ENCODE peak calls at places on chromosomes 3 and 15, in seven cellular contexts. F is uterus, M is Calu3, C is Panc1, R is tibial nerve, E is fibroblast of the aortic adventitia, K is progenitor cell of endocrine pancreas. S is an unnamed sample.

GRCh38 chr15:45136378-45136764 is 6.6 kb downstream of the DUOX1 start:
- DNase-seq in R (no peak), E (no peak), C (no peak), K (no peak), F (no peak), M (no peak), S (no peak)

GRCh38 chr3:192879346-192880031 is 38.2 kb downstream of the MB21D2 start:
- DNase-seq in F (peak; percentile 29), E (peak; percentile 95), K (no peak), M (peak; percentile 83), R (no peak), C (peak; percentile 92), S (peak; percentile 95)

GRCh38 chr15:28913171-28913765 is 27.5 kb downstream of the APBA2 start:
- DNase-seq in F (no peak), C (no peak), K (no peak), R (no peak), M (no peak), E (no peak), S (peak; percentile 7)

GRCh38 chr3:160399347-160400047 is at the start of gene SMC4:
- DNase-seq in F (peak; percentile 83), C (peak; percentile 83), M (peak; percentile 92), E (peak; percentile 96), K (peak; percentile 72), R (peak; percentile 63), S (peak; percentile 95)

GRCh38 chr3:186515115-186515514 is 29.1 kb downstream of the CRYGS start:
- DNase-seq in C (no peak), E (no peak), M (no peak), R (no peak), F (no peak), K (no peak), S (no peak)

GRCh38 chr15:81030368-81030739 is 29.6 kb downstream of the TLNRD1 start:
- DNase-seq in C (no peak), E (no peak), M (no peak), R (no peak), K (no peak), F (no peak), S (no peak)

GRCh38 chr15:35880896-35881295 is 334.9 kb upstream of the DPH6 start:
- DNase-seq in E (no peak), F (no peak), M (no peak), K (no peak), R (no peak), C (no peak), S (no peak)

GRCh38 chr3:152667267-152667666 is 167.7 kb upstream of the P2RY1 start:
- DNase-seq in R (no peak), E (no peak), M (no peak), C (no peak), K (no peak), F (no peak), S (no peak)

GRCh38 chr15:63408514-63408913 is 26.9 kb upstream of the CA12 start:
- DNase-seq in E (no peak), F (no peak), K (no peak), M (no peak), R (no peak), C (no peak), S (peak; percentile 45)

GRCh38 chr3:127675651-127676391 is 3.1 kb downstream of the ABTB1 start:
- DNase-seq in M (no peak), K (no peak), F (peak; percentile 17), R (peak; percentile 25), C (no peak), E (no peak), S (no peak)

GRCh38 chr15:56523521-56523920 is 58.6 kb upstream of the MNS1 start:
- DNase-seq in C (no peak), K (no peak), E (no peak), R (no peak), F (no peak), M (no peak), S (no peak)

GRCh38 chr3:114582929-114583328 is 289.1 kb downstream of the TIGIT start:
- DNase-seq in C (no peak), R (no peak), M (no peak), E (no peak), K (no peak), F (no peak), S (no peak)

GRCh38 chr3:11908981-11909698 is 62.5 kb upstream of the TAMM41 start:
- DNase-seq in F (no peak), C (no peak), K (no peak), E (no peak), M (no peak), R (no peak), S (no peak)

GRCh38 chr3:146581877-146582508 is 23.2 kb downstream of the PLSCR5 start:
- DNase-seq in C (no peak), M (peak; percentile 23), R (no peak), F (no peak), E (peak; percentile 52), K (no peak), S (peak; percentile 66)

GRCh38 chr3:63921741-63922482 is 9.7 kb upstream of the SCAANT1 start:
- DNase-seq in R (no peak), F (no peak), K (no peak), M (no peak), C (no peak), E (no peak), S (no peak)

GRCh38 chr3:151011427-151011826 is 38.9 kb upstream of the CLRN1 start:
- DNase-seq in C (no peak), M (no peak), R (no peak), K (no peak), F (no peak), E (peak; percentile 27), S (peak; percentile 32)

GRCh38 chr15:98703291-98703690 is 55.0 kb downstream of the IGF1R start:
- DNase-seq in F (no peak), R (no peak), E (no peak), K (no peak), C (no peak), M (no peak), S (no peak)

DNA sequence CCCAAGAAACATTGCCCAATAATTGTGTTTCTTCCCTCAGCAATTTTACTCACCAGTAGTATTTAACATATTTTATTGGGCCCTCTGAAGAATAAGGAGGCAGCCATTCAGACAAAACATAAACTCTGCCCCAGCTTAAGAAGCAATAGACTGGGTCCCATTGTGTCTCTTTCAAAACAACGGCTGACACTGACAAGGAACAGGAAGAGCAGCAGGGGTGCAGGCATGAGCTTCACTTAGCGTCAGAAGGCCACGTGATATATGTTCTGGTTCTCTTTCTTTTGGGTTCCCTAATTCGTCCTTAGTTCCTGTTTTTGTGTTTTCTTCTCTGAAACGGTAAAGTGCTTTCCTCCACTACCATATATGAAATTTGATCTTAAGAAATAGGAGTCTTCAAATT is 242.2 kb downstream of the FHIT start:
- DNase-seq in K (no peak), R (no peak), C (no peak), E (no peak), F (no peak), M (no peak), S (no peak)
- TF ChIP-seq CTCF in K (no peak), R (no peak), C (no peak), E (no peak), F (no peak), M (no peak), S (no peak)

DNA sequence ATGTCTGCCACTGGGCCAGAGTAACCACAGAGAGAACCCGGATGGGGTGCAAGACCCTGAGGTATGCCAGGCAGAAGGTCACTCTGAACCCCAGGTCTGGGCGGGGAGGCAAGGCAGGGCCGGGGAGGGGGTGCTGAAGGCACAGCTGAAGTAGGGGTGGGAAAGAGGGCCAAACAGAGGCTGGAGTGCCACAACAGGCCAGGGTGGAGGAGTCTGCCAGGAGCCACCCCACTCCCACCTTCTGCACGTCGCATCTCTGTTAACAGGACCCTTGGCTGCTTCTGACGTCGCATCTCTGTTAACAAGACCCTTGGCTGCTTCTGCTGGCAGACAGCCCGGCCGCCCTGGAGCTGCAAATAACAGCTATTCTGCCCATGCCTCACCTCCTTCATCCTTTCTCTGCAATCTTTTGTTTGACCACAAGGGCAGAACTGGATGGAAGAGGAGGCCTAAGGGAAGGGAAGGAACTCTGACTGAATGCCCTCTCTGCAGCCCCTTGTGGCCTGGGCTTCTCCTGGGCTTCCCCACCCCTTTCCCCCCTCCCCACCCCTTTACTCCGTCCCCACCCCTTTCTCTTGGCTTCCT is 20.6 kb upstream of the FBLN2 start:
- DNase-seq in M (no peak), K (no peak), E (peak; percentile 60), C (no peak), F (no peak), R (no peak), S (peak; percentile 46)
- TF ChIP-seq CTCF in M (peak; percentile 40), K (peak; percentile 52), E (peak; percentile 70), C (no peak), F (no peak), R (no peak), S (peak; percentile 46)

GRCh38 chr3:129624347-129625070 is 18.0 kb upstream of the PLXND1 start:
- DNase-seq in M (no peak), E (peak; percentile 11), C (no peak), R (no peak), F (no peak), K (no peak), S (no peak)

GRCh38 chr3:129626744-129627349 is 20.4 kb upstream of the PLXND1 start:
- DNase-seq in C (no peak), K (peak; percentile 71), F (peak; percentile 91), R (peak; percentile 86), M (peak; percentile 100), E (peak; percentile 70), S (peak; percentile 87)

GRCh38 chr3:129627350-129628168 is 21.1 kb upstream of the PLXND1 start:
- DNase-seq in R (peak; percentile 42), F (peak; percentile 81), K (peak; percentile 54), E (peak; percentile 89), C (peak; percentile 55), M (peak; percentile 86), S (peak; percentile 93)

GRCh38 chr3:129623447-129624118 is 17.1 kb upstream of the PLXND1 start:
- DNase-seq in K (no peak), F (peak; percentile 64), R (no peak), C (no peak), M (no peak), E (no peak), S (peak; percentile 50)

DNA sequence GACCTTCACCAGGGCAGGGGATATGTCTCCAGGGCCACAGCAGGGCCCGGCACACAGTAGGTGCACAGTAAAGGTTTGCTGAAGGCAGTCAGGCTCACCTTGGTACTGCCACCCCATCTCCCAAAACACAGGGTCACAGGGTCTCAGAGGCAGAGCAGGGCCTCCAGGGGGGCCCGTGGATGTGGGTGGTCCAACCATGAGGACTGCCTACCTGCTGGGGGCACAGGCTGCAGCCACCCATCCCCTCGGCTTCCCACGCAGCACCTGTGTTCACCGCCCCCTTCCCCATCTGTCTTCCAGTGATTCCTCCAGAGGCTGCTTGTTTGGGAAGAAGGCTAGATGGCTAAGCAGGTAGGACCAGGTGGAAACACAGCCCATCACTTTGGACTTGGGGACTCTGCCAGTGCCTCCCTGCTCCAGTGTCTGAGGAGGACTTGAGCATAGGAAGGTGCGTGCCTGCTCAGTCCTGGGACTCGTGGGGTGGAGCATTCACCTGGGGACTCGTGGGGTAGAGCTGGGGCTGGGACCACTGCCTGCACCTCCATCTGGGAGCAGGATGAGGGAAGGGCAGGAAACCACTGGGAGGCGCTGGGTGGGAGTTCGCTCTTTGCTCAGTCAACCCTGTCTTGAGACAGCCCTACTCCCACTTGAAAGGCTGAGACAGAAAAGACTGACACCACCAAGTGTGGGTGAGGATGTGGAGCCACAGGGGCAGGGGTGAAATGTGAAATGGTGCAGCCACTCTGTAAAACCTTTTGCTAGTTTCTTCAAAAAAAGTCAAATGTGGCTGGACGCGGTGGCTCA is 18.8 kb upstream of the PLXND1 start:
- DNase-seq in M (no peak), K (no peak), F (peak; percentile 39), C (no peak), E (no peak), R (no peak), S (no peak)
- TF ChIP-seq CTCF in M (peak; percentile 37), K (no peak), F (no peak), C (no peak), E (no peak), R (no peak), S (peak; percentile 15)

GRCh38 chr15:64906402-64906801 is 5.3 kb upstream of the ANKDD1A start:
- DNase-seq in C (no peak), K (no peak), R (no peak), F (no peak), M (no peak), E (no peak), S (no peak)
- TF ChIP-seq CTCF in C (no peak), K (no peak), R (no peak), F (no peak), M (no peak), E (no peak), S (no peak)